ENCODE peak calls at places on chromosome 16, in five cellular contexts. B is OCI-LY7, K is adrenal gland, N is tibial nerve, J is cardiac fibroblast. D is an unnamed sample.

GRCh38 chr16:3983081-3983520 is 102.6 kb upstream of the CREBBP start:
- DNase-seq in B (no peak), K (peak; percentile 70), N (peak; percentile 68), J (peak; percentile 71), D (peak; percentile 75)

GRCh38 chr16:15643453-15644305 is 725 bp upstream of the MARF1 start:
- DNase-seq in B (peak; percentile 78), K (peak; percentile 56), N (peak; percentile 26), J (peak; percentile 75), D (peak; percentile 66)

GRCh38 chr16:68951991-68952877 is 108.9 kb downstream of the TANGO6 start:
- DNase-seq in B (no peak), K (no peak), N (no peak), J (peak; percentile 31), D (no peak)

GRCh38 chr16:23131841-23132576 is 17.2 kb downstream of the USP31 start:
- DNase-seq in B (peak; percentile 22), K (no peak), N (no peak), J (peak; percentile 56), D (no peak)

GRCh38 chr16:65572156-65572555 is 450.3 kb upstream of the CDH11 start:
- DNase-seq in B (no peak), K (no peak), N (no peak), J (peak; percentile 88), D (no peak)

GRCh38 chr16:81696959-81697293 is 82.2 kb upstream of the PLCG2 start:
- DNase-seq in B (no peak), K (no peak), N (no peak), J (no peak), D (no peak)

GRCh38 chr16:22220076-22220453 is 14.0 kb downstream of the EEF2K start:
- DNase-seq in B (no peak), K (no peak), N (no peak), J (no peak), D (peak; percentile 35)

GRCh38 chr16:3022208-3022696 is 1.5 kb downstream of the HCFC1R1 start:
- DNase-seq in B (no peak), K (peak; percentile 95), N (peak; percentile 87), J (peak; percentile 97), D (peak; percentile 90)

GRCh38 chr16:47634126-47634525 is 173.0 kb downstream of the PHKB start:
- DNase-seq in B (no peak), K (no peak), N (no peak), J (no peak), D (no peak)

GRCh38 chr16:66687906-66688625 is 8.5 kb downstream of the CMTM4 start:
- DNase-seq in B (no peak), K (no peak), N (no peak), J (no peak), D (peak; percentile 86)

GRCh38 chr16:47949276-47949675 is 206.5 kb downstream of the ABCC12 start:
- DNase-seq in B (no peak), K (no peak), N (no peak), J (no peak), D (no peak)

GRCh38 chr16:89217388-89218191 is at the start of gene ZNF778:
- DNase-seq in B (peak; percentile 86), K (peak; percentile 81), N (peak; percentile 69), J (peak; percentile 82), D (peak; percentile 87)

GRCh38 chr16:1771072-1771863 is at the start of gene NME3:
- DNase-seq in B (peak; percentile 77), K (peak; percentile 73), N (peak; percentile 74), J (peak; percentile 64), D (peak; percentile 63)

GRCh38 chr16:31513126-31513525 is 4.9 kb upstream of the RUSF1 start:
- DNase-seq in B (no peak), K (no peak), N (no peak), J (peak; percentile 66), D (no peak)
- H3K4me3 ChIP-seq in B (no peak overlapping the region), K (no peak overlapping the region), N (no peak overlapping the region), J (no peak overlapping the region), D (no peak overlapping the region)

DNA sequence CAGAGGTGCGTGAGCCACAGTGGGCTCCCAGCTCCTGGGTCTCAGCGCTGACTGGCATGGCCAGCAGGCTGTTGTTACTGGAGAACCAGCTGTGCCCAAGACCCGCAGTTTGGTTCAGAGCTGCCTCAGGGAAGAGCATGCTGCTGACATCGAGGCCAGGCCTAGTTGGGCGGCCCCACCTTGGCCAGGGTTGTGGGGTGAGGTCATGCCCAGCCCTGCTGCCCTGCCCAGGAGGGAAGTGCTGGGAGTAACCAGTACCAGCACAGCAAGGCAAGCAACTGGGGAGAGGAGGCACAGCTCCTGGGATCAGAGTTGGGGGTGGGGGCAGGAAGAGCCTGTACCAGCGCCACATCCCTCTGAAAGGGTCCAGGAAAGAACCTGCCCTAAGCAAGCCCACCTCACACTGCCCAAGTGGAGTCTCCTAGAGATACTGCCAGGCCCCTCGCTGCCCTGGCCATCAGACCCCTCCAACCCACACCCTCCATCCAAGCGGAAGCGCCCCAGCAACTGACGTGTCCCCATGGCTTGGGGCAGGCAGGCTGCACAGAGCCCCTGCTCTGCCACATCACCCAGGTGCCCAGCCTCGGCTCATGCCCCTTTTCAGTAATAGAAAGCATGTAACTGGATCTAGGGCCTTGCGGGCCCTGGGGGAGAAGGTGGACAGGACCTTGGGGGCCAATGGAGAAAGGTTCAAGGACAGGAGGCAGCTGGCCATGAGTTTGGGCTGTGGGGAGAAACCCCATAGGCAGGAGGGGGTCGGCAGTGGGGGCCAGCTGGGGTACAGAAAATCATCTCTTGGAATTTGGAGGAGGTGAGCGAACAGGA is 990 bp downstream of the DOK4 start:
- DNase-seq in B (no peak), K (no peak), N (no peak), J (no peak), D (peak; percentile 79)
- H3K4me3 ChIP-seq in B (peak overlapping the region; percentile 65), K (no peak overlapping the region), N (peak overlapping the region; percentile 81), J (peak overlapping the region; percentile 78), D (peak overlapping the region; percentile 71)

GRCh38 chr16:61370564-61370963 is 665.7 kb downstream of the CDH8 start:
- DNase-seq in B (no peak), K (no peak), N (no peak), J (no peak), D (no peak)
- H3K4me3 ChIP-seq in B (no peak overlapping the region), K (no peak overlapping the region), N (no peak overlapping the region), J (no peak overlapping the region), D (no peak overlapping the region)

DNA sequence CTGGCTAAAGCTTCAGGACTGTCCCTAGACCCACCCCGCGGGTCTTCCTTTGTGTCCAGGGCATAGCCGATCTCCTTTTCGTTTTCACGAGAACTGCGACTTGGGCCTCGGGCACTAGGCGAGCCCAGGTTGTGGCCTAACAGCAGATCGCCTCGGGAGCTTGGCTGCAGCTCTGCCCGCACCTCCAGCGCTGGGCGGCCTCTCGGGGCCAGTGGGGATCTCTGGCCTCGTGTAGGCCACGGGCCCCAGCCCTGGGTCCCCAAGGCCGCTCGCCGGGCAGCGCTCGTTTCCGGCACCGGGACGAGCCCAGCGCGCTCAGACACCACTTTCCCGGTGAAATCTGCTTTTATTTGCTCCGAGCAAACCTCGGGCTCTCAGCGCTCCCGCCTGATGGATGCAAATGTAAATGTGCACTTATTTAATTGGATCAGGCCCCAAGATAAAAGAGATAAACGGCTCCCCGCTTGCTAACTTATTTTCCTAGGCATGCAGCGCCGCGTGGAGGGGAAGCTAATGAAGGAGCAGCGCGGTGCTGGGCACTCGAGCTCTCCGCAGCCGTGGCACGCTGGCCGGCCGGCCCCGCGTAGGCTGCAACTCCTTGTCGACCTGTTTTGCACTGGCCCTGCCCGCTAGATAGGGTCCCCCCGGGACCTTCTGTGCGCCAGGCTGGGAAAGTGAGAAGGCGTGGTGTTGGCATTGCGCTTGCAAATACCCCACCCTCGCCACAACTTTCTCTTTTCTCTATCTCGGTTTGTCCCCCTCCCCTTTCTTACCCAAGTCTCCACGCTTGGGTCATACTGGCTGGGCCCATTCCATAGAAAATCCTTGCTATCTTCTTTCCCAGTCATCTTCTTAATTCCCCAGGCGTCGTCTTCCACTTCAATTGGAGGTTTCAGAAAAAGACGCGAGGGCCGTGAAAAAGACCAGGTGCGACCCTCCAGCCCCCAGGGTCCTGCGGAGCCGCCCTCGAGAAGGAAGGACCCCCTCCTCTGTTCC is 8.0 kb downstream of the IRX5 start:
- DNase-seq in B (no peak), K (no peak), N (no peak), J (no peak), D (no peak)
- H3K4me3 ChIP-seq in B (no peak overlapping the region), K (no peak overlapping the region), N (no peak overlapping the region), J (no peak overlapping the region), D (no peak overlapping the region)

GRCh38 chr16:85899444-85899843 is 482 bp downstream of the IRF8 start:
- DNase-seq in B (no peak), K (no peak), N (no peak), J (no peak), D (no peak)
- H3K4me3 ChIP-seq in B (peak overlapping the region; percentile 96), K (peak overlapping the region; percentile 6), N (peak overlapping the region; percentile 74), J (no peak overlapping the region), D (peak overlapping the region; percentile 73)

DNA sequence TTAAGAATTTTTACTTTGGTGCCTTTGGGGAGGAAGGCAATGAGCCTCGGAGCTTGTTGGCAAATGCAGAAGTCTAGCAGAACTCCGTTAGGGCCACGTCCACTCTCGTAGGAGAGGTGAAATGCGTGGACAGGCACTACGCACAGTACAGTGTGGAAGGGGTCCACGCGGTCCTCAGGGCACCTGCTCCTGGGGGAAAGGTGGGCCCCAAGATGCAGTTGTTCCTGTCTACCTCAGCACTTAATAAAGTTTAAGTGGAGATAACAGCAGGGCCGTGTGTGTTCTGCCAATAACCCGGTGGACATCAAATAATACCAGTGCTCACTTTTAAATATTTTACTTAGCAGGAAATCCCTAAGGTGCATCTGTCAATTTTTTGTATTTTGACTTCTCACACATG is 1.8 kb downstream of the RAB11FIP3 start:
- DNase-seq in B (no peak), K (no peak), N (no peak), J (no peak), D (no peak)
- H3K4me3 ChIP-seq in B (peak overlapping the region; percentile 90), K (no peak overlapping the region), N (peak overlapping the region; percentile 88), J (peak overlapping the region; percentile 75), D (no peak overlapping the region)

GRCh38 chr16:58026705-58027340 is 1.3 kb downstream of the MMP15 start:
- DNase-seq in B (no peak), K (no peak), N (no peak), J (no peak), D (no peak)
- H3K4me3 ChIP-seq in B (no peak overlapping the region), K (no peak overlapping the region), N (peak overlapping the region; percentile 93), J (peak overlapping the region; percentile 56), D (peak overlapping the region; percentile 80)

DNA sequence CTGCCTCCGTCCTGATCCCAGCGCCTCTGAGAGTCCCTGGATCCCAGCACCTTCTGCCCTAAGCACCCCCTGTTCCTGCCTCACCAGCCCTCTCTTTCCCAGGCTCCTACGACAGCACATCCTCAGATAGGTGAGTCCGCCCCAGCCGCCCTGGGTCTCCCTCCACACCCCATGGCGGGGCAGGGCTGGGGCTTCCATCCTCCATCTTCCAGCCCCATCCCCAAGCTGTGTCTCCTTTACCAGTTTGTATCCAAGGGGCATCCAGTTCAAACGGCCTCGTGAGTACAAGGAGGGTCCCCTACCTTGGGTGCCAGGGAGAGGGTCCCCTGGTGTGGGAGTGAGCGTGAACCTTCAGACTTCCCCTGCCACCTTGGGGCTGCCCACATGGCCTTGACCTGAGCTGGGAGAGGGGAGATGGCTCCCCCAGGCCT is 774 bp downstream of the LAT start:
- DNase-seq in B (no peak), K (no peak), N (no peak), J (no peak), D (no peak)
- H3K4me3 ChIP-seq in B (peak overlapping the region; percentile 68), K (no peak overlapping the region), N (peak overlapping the region; percentile 24), J (no peak overlapping the region), D (peak overlapping the region; percentile 48)